ENCODE peak calls at places on chromosomes 12 and 14, in seven cellular contexts. R, Y, N, X, I, U and E are unnamed samples.

GRCh38 chr12:45388545-45388944 is 172.7 kb downstream of the ANO6 start:
- DNase-seq in Y (no peak), I (no peak), N (no peak), X (peak; percentile 54), R (peak; percentile 5), U (peak; percentile 64), E (no peak)

GRCh38 chr12:120101617-120102016 is 14.9 kb downstream of the RAB35 start:
- DNase-seq in R (no peak), U (no peak), X (no peak), N (no peak), I (no peak), Y (no peak), E (no peak)

GRCh38 chr12:80837342-80837978 is 100.3 kb downstream of the LIN7A start:
- DNase-seq in Y (no peak), I (no peak), U (peak; percentile 82), X (peak; percentile 72), R (peak; percentile 41), N (peak; percentile 21), E (no peak)

GRCh38 chr14:22699801-22700564 is 55.8 kb upstream of the OR6J1 start:
- DNase-seq in R (no peak), U (no peak), I (no peak), N (no peak), X (peak; percentile 10), Y (no peak), E (no peak)

GRCh38 chr12:100141998-100142850 is 450 bp downstream of the BLTP3B start:
- DNase-seq in I (peak; percentile 40), N (peak; percentile 61), Y (peak; percentile 40), X (peak; percentile 85), R (no peak), U (peak; percentile 50), E (peak; percentile 63)

GRCh38 chr12:53049582-53050318 is at the start of gene TNS2:
- DNase-seq in X (peak; percentile 62), U (no peak), I (no peak), Y (peak; percentile 89), R (no peak), N (no peak), E (no peak)

GRCh38 chr14:72060917-72061316 is 128.7 kb downstream of the RGS6 start:
- DNase-seq in X (no peak), U (no peak), N (no peak), I (no peak), Y (no peak), R (no peak), E (no peak)

GRCh38 chr14:23147676-23148075 is 28.6 kb upstream of the CEBPE start:
- DNase-seq in U (no peak), N (no peak), I (no peak), R (no peak), Y (no peak), X (no peak), E (no peak)

GRCh38 chr14:28083456-28083855 is 683.1 kb upstream of the FOXG1 start:
- DNase-seq in U (no peak), R (no peak), X (peak; percentile 4), Y (no peak), I (no peak), N (no peak), E (no peak)

GRCh38 chr14:34502826-34503225 is 36.7 kb downstream of the EAPP start:
- DNase-seq in I (no peak), N (no peak), R (no peak), Y (no peak), U (peak; percentile 19), X (no peak), E (no peak)

GRCh38 chr12:67430708-67431335 is 161.7 kb downstream of the CAND1 start:
- DNase-seq in U (no peak), N (no peak), I (no peak), R (no peak), X (no peak), Y (peak; percentile 68), E (peak; percentile 5)

GRCh38 chr12:108581311-108582227 is 16.3 kb downstream of the TMEM119 start:
- DNase-seq in R (no peak), X (no peak), I (no peak), N (no peak), U (no peak), Y (no peak), E (no peak)

GRCh38 chr14:88352299-88353097 is 29.4 kb upstream of the KCNK10 start:
- DNase-seq in X (no peak), N (peak; percentile 93), I (no peak), Y (no peak), U (peak; percentile 34), R (no peak), E (peak; percentile 68)

GRCh38 chr12:57389033-57389432 is 41.8 kb downstream of the R3HDM2 start:
- DNase-seq in X (no peak), Y (no peak), I (no peak), R (no peak), N (no peak), U (no peak), E (no peak)

GRCh38 chr12:46089414-46090162 is 99.2 kb upstream of the SCAF11 start:
- DNase-seq in U (no peak), X (no peak), R (no peak), I (no peak), Y (no peak), N (no peak), E (no peak)

GRCh38 chr14:104678346-104678745 is 11.1 kb upstream of the INF2 start:
- DNase-seq in X (peak; percentile 57), N (no peak), I (no peak), Y (no peak), U (peak; percentile 95), R (no peak), E (no peak)

GRCh38 chr14:75636100-75636692 is 24.5 kb downstream of the ERG28 start:
- DNase-seq in N (no peak), I (no peak), R (no peak), Y (no peak), U (no peak), X (peak; percentile 43), E (peak; percentile 37)

GRCh38 chr12:101653030-101653429 is 44.4 kb upstream of the CHPT1 start:
- DNase-seq in U (no peak), X (no peak), R (no peak), I (no peak), Y (no peak), N (no peak), E (no peak)

GRCh38 chr12:131911251-131911650 is 16.8 kb downstream of the ULK1 start:
- DNase-seq in U (no peak), Y (no peak), N (no peak), R (no peak), X (no peak), I (no peak), E (no peak)

GRCh38 chr12:111444706-111445310 is 39.1 kb downstream of the SH2B3 start:
- DNase-seq in R (no peak), Y (peak; percentile 67), I (peak; percentile 73), X (peak; percentile 36), U (peak; percentile 74), N (no peak), E (peak; percentile 32)

GRCh38 chr12:80195143-80195726 is 95.9 kb downstream of the OTOGL start:
- DNase-seq in I (no peak), Y (no peak), N (peak; percentile 12), R (peak; percentile 41), X (peak; percentile 71), U (peak; percentile 76), E (peak; percentile 9)

GRCh38 chr12:18224745-18225144 is 36.6 kb upstream of the PIK3C2G start:
- DNase-seq in N (peak; percentile 44), X (peak; percentile 62), R (peak; percentile 51), I (no peak), U (peak; percentile 63), Y (no peak), E (peak; percentile 45)

GRCh38 chr12:6327159-6327558 is 14.7 kb downstream of the TNFRSF1A start:
- DNase-seq in N (no peak), Y (no peak), U (no peak), R (no peak), X (no peak), I (no peak), E (no peak)

GRCh38 chr14:77033622-77034521 is 5.4 kb upstream of the IRF2BPL start:
- DNase-seq in U (peak; percentile 80), N (peak; percentile 77), R (peak; percentile 69), X (peak; percentile 91), I (peak; percentile 70), Y (peak; percentile 83), E (no peak)

GRCh38 chr12:130009961-130010360 is 106.1 kb upstream of the TMEM132D start:
- DNase-seq in I (no peak), X (no peak), N (no peak), R (no peak), Y (no peak), U (no peak), E (no peak)

GRCh38 chr14:105154476-105154871 is 14.1 kb downstream of the JAG2 start:
- DNase-seq in N (no peak), X (no peak), Y (peak; percentile 21), R (no peak), I (no peak), U (no peak), E (no peak)

GRCh38 chr12:112676526-112676925 is 115.0 kb upstream of the RPH3A start:
- DNase-seq in Y (no peak), N (no peak), R (no peak), I (no peak), U (peak; percentile 52), X (peak; percentile 10), E (no peak)